ENCODE peak calls at places on chromosomes 5 and 9, in four cellular contexts. One of them, this sample, is unnamed.

GRCh38 chr5:56094579-56095361 is 100.0 kb upstream of the IL6ST start:
- DNase-seq in GM12891: no peak
- DNase-seq in H1: no peak
- DNase-seq in HepG2: no peak
- DNase-seq in this sample: no peak

GRCh38 chr9:15306068-15306756 is 804 bp downstream of the TTC39B start:
- DNase-seq in GM12891: no peak
- DNase-seq in H1: peak
- DNase-seq in HepG2: peak
- DNase-seq in this sample: no peak

GRCh38 chr5:537621-538071 is 13.4 kb upstream of the SLC9A3 start:
- DNase-seq in H1: no peak
- DNase-seq in GM12891: no peak
- DNase-seq in HepG2: no peak
- DNase-seq in this sample: no peak

GRCh38 chr5:114184006-114184405 is 177.9 kb upstream of the KCNN2 start:
- DNase-seq in GM12891: no peak
- DNase-seq in HepG2: no peak
- DNase-seq in H1: no peak
- DNase-seq in this sample: no peak

GRCh38 chr9:69195681-69196080 is 21.6 kb downstream of the TJP2 start:
- DNase-seq in HepG2: no peak
- DNase-seq in GM12891: no peak
- DNase-seq in H1: no peak
- DNase-seq in this sample: no peak

GRCh38 chr5:39815701-39816100 is 390.9 kb upstream of the DAB2 start:
- DNase-seq in HepG2: no peak
- DNase-seq in H1: no peak
- DNase-seq in GM12891: no peak
- DNase-seq in this sample: no peak

GRCh38 chr5:96079075-96079474 is 117.4 kb upstream of the ELL2 start:
- DNase-seq in H1: no peak
- DNase-seq in HepG2: peak
- DNase-seq in GM12891: no peak
- DNase-seq in this sample: no peak

GRCh38 chr9:72292184-72292787 is 72.7 kb downstream of the ZFAND5 start:
- DNase-seq in H1: no peak
- DNase-seq in GM12891: no peak
- DNase-seq in HepG2: peak
- DNase-seq in this sample: no peak

GRCh38 chr5:5066276-5067186 is 73.6 kb upstream of the ADAMTS16 start:
- DNase-seq in GM12891: no peak
- DNase-seq in H1: no peak
- DNase-seq in HepG2: no peak
- DNase-seq in this sample: no peak

GRCh38 chr5:173155912-173156311 is 11.6 kb downstream of the BNIP1 start:
- DNase-seq in GM12891: no peak
- DNase-seq in H1: no peak
- DNase-seq in HepG2: no peak
- DNase-seq in this sample: no peak

GRCh38 chr9:89771205-89771604 is 166.4 kb downstream of the GADD45G start:
- DNase-seq in GM12891: no peak
- DNase-seq in HepG2: no peak
- DNase-seq in H1: no peak
- DNase-seq in this sample: no peak

GRCh38 chr5:130546216-130546615 is 618.8 kb downstream of the HINT1 start:
- DNase-seq in HepG2: no peak
- DNase-seq in H1: no peak
- DNase-seq in GM12891: no peak
- DNase-seq in this sample: no peak

GRCh38 chr9:137969685-137970084 is 92.1 kb downstream of the CACNA1B start:
- DNase-seq in GM12891: no peak
- DNase-seq in H1: no peak
- DNase-seq in HepG2: no peak
- DNase-seq in this sample: no peak

GRCh38 chr5:92353107-92354030 is 970.3 kb upstream of the ARRDC3 start:
- DNase-seq in HepG2: peak
- DNase-seq in H1: no peak
- DNase-seq in GM12891: no peak
- DNase-seq in this sample: no peak

GRCh38 chr9:100352201-100352726 is 478 bp downstream of the TEX10 start:
- DNase-seq in HepG2: no peak
- DNase-seq in H1: no peak
- DNase-seq in GM12891: peak
- DNase-seq in this sample: peak

GRCh38 chr5:93585054-93585751 is 2.2 kb downstream of the NR2F1 start:
- DNase-seq in GM12891: no peak
- DNase-seq in HepG2: no peak
- DNase-seq in H1: no peak
- DNase-seq in this sample: no peak

GRCh38 chr9:134627417-134628353 is 13.9 kb upstream of the COL5A1 start:
- DNase-seq in H1: no peak
- DNase-seq in GM12891: no peak
- DNase-seq in HepG2: no peak
- DNase-seq in this sample: no peak

GRCh38 chr5:81762853-81763252 is 12.0 kb upstream of the SSBP2 start:
- DNase-seq in H1: no peak
- DNase-seq in HepG2: no peak
- DNase-seq in GM12891: no peak
- DNase-seq in this sample: no peak

GRCh38 chr5:53406630-53407316 is 73.7 kb upstream of the FST start:
- DNase-seq in H1: no peak
- DNase-seq in HepG2: peak
- DNase-seq in GM12891: no peak
- DNase-seq in this sample: no peak

GRCh38 chr5:139481122-139481533 is 1.4 kb downstream of the STING1 start:
- DNase-seq in HepG2: no peak
- DNase-seq in H1: no peak
- DNase-seq in GM12891: no peak
- DNase-seq in this sample: no peak

GRCh38 chr5:132001647-132002561 is 9.6 kb downstream of the ACSL6 start:
- DNase-seq in GM12891: no peak
- DNase-seq in HepG2: peak
- DNase-seq in H1: no peak
- DNase-seq in this sample: no peak

GRCh38 chr5:78803386-78803785 is 154.8 kb upstream of the LHFPL2 start:
- DNase-seq in HepG2: no peak
- DNase-seq in H1: no peak
- DNase-seq in GM12891: no peak
- DNase-seq in this sample: no peak

GRCh38 chr9:136254381-136255165 is 9.0 kb upstream of the QSOX2 start:
- DNase-seq in HepG2: no peak
- DNase-seq in H1: no peak
- DNase-seq in GM12891: no peak
- DNase-seq in this sample: no peak

GRCh38 chr5:67248703-67249589 is 52.3 kb upstream of the CD180 start:
- DNase-seq in HepG2: no peak
- DNase-seq in GM12891: no peak
- DNase-seq in H1: no peak
- DNase-seq in this sample: no peak

GRCh38 chr5:100647461-100648230 is 112.5 kb downstream of the FAM174A start:
- DNase-seq in GM12891: no peak
- DNase-seq in H1: no peak
- DNase-seq in HepG2: no peak
- DNase-seq in this sample: no peak

GRCh38 chr5:73751254-73751914 is 125.4 kb downstream of the ARHGEF28 start:
- DNase-seq in HepG2: no peak
- DNase-seq in GM12891: no peak
- DNase-seq in H1: no peak
- DNase-seq in this sample: no peak

GRCh38 chr5:60802216-60802615 is 41.9 kb downstream of the ELOVL7 start:
- DNase-seq in HepG2: no peak
- DNase-seq in GM12891: no peak
- DNase-seq in H1: no peak
- DNase-seq in this sample: no peak

GRCh38 chr5:94751456-94751855 is 133.0 kb downstream of the SLF1 start:
- DNase-seq in GM12891: no peak
- DNase-seq in HepG2: no peak
- DNase-seq in H1: no peak
- DNase-seq in this sample: no peak

GRCh38 chr5:13989832-13990231 is 45.3 kb upstream of the DNAH5 start:
- DNase-seq in HepG2: no peak
- DNase-seq in GM12891: no peak
- DNase-seq in H1: no peak
- DNase-seq in this sample: no peak

GRCh38 chr5:134511796-134512660 is 13.4 kb upstream of the JADE2 start:
- DNase-seq in HepG2: peak
- DNase-seq in GM12891: no peak
- DNase-seq in H1: peak
- DNase-seq in this sample: no peak

GRCh38 chr9:121498487-121499176 is 1.0 kb downstream of the GGTA1 start:
- DNase-seq in GM12891: peak
- DNase-seq in H1: peak
- DNase-seq in HepG2: no peak
- DNase-seq in this sample: peak

GRCh38 chr5:59097116-59097515 is 514.2 kb downstream of the RAB3C start:
- DNase-seq in HepG2: no peak
- DNase-seq in H1: no peak
- DNase-seq in GM12891: no peak
- DNase-seq in this sample: no peak

GRCh38 chr5:59098743-59099142 is 515.9 kb downstream of the RAB3C start:
- DNase-seq in H1: no peak
- DNase-seq in GM12891: no peak
- DNase-seq in HepG2: no peak
- DNase-seq in this sample: no peak

GRCh38 chr5:59099995-59100345 is 517.1 kb downstream of the RAB3C start:
- DNase-seq in HepG2: no peak
- DNase-seq in H1: no peak
- DNase-seq in GM12891: no peak
- DNase-seq in this sample: no peak

GRCh38 chr5:59100875-59101274 is 518.0 kb downstream of the RAB3C start:
- DNase-seq in HepG2: no peak
- DNase-seq in GM12891: no peak
- DNase-seq in H1: no peak
- DNase-seq in this sample: no peak

GRCh38 chr5:59099270-59099994 is 516.6 kb downstream of the RAB3C start:
- DNase-seq in HepG2: peak
- DNase-seq in GM12891: no peak
- DNase-seq in H1: no peak
- DNase-seq in this sample: no peak
- TF ChIP-seq TAF1 in HepG2: no peak
- TF ChIP-seq TAF1 in GM12891: no peak
- TF ChIP-seq TAF1 in H1: no peak
- TF ChIP-seq TAF1 in this sample: no peak

GRCh38 chr5:59745422-59745863 is 148.1 kb downstream of the PDE4D start:
- DNase-seq in HepG2: no peak
- DNase-seq in GM12891: no peak
- DNase-seq in H1: no peak
- DNase-seq in this sample: no peak
- TF ChIP-seq POLR2AphosphoS5 in HepG2: no peak
- TF ChIP-seq POLR2AphosphoS5 in GM12891: no peak
- TF ChIP-seq POLR2AphosphoS5 in H1: no peak
- TF ChIP-seq POLR2AphosphoS5 in this sample: no peak

DNA sequence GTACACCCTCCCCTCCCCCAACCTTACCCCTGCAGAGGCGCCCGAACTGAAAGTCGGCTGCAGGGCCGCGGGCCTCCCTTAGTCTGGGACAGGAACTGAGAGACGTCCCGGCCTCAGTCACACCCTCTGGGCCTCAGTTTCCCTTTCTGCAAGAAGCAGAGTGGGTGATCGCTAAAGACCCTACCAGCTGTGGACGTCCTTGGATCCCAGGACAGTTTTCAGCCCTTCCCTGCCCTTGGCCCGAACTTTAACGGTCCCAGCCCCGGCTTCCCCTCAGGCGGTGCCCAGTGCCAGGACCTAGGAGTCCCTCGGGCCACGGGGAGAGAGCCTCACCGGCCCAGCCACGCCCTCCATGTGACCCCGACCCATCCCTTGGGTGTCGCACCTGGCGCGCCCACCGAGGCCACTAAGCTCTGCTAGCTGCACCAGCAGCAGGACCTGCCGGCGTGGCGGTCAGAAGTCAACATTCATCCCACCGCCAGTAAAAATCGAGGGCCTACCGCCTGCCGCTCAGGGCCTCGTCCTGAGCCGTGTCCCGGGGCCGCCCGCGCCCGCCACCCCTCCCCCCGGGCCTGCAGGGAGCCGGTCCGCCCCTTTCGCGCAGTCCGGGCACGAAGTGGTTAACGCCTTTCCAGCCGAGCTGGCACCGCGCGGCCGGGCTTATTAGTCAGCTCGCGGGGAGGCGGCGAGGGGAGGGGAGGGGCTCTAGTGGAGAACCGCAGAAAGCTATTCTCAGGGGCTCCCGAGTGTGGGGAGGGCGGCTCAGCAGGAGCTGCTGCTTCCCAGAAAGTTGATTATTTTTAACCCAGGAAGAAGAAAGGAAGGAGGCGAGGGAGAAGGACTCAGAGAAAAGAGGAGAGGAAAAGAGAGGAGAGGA is 124.5 kb downstream of the C9orf50 start:
- DNase-seq in GM12891: no peak
- DNase-seq in HepG2: peak
- DNase-seq in H1: peak
- DNase-seq in this sample: no peak
- TF ChIP-seq TAF1 in GM12891: no peak
- TF ChIP-seq TAF1 in HepG2: peak
- TF ChIP-seq TAF1 in H1: no peak
- TF ChIP-seq TAF1 in this sample: no peak

GRCh38 chr9:132155514-132155913 is 6.3 kb upstream of the NTNG2 start:
- DNase-seq in HepG2: no peak
- DNase-seq in H1: no peak
- DNase-seq in GM12891: no peak
- DNase-seq in this sample: no peak
- TF ChIP-seq POLR2AphosphoS5 in HepG2: no peak
- TF ChIP-seq POLR2AphosphoS5 in H1: no peak
- TF ChIP-seq POLR2AphosphoS5 in GM12891: no peak
- TF ChIP-seq POLR2AphosphoS5 in this sample: no peak

GRCh38 chr5:75663621-75664285 is 52.5 kb downstream of the ANKDD1B start:
- DNase-seq in GM12891: no peak
- DNase-seq in HepG2: no peak
- DNase-seq in H1: no peak
- DNase-seq in this sample: no peak
- TF ChIP-seq TAF1 in GM12891: no peak
- TF ChIP-seq TAF1 in HepG2: no peak
- TF ChIP-seq TAF1 in H1: no peak
- TF ChIP-seq TAF1 in this sample: no peak

GRCh38 chr9:27436234-27436633 is 87.9 kb upstream of the IFNK start:
- DNase-seq in GM12891: no peak
- DNase-seq in HepG2: peak
- DNase-seq in H1: no peak
- DNase-seq in this sample: no peak
- TF ChIP-seq POLR2AphosphoS5 in GM12891: no peak
- TF ChIP-seq POLR2AphosphoS5 in HepG2: no peak
- TF ChIP-seq POLR2AphosphoS5 in H1: no peak
- TF ChIP-seq POLR2AphosphoS5 in this sample: no peak

This sample was measured in GM12892.